ENCODE peak calls at places on chromosomes 13 and 19, in seven cellular contexts. H is ELF-1; I is left ventricle myocardium superior; X is activated CD4-positive, alpha-beta T cell treated with anti-CD3 and anti-CD28 coated beads, Interleukin-2, amount 10 ng/mL, durations not matched to agents 7 days and 5 days; Z is Right ventricle myocardium superior; P is ACHN; F is stimulated activated CD4-positive, alpha-beta T cell treated with anti-CD3 and anti-CD28 coated beads, Interleukin-15, amount 100 ng/mL, for 48 hours. T is an unnamed sample.

GRCh38 chr19:29761575-29762225 is 46.6 kb upstream of the C19orf12 start:
- DNase-seq in H (no peak), I (no peak), X (no peak), Z (no peak), P (peak; percentile 3), F (no peak), T (no peak)

GRCh38 chr13:33341861-33342452 is 56.4 kb upstream of the STARD13 start:
- DNase-seq in H (no peak), I (no peak), X (no peak), Z (no peak), P (no peak), F (no peak), T (no peak)

GRCh38 chr19:20472854-20473253 is 92.7 kb downstream of the ZNF737 start:
- DNase-seq in H (no peak), I (no peak), X (no peak), Z (no peak), P (no peak), F (no peak), T (no peak)

GRCh38 chr19:42634409-42635232 is 39.9 kb upstream of the CEACAM8 start:
- DNase-seq in H (peak; percentile 55), I (no peak), X (peak; percentile 51), Z (no peak), P (peak; percentile 34), F (peak; percentile 45), T (no peak)

GRCh38 chr13:46124531-46124966 is 19.7 kb upstream of the CPB2 start:
- DNase-seq in H (no peak), I (peak; percentile 27), X (peak; percentile 15), Z (peak; percentile 49), P (no peak), F (no peak), T (no peak)

GRCh38 chr19:41217741-41218140 is 1.3 kb upstream of the AXL start:
- DNase-seq in H (no peak), I (no peak), X (no peak), Z (no peak), P (no peak), F (no peak), T (no peak)

GRCh38 chr13:34371108-34371507 is 553.2 kb downstream of the RFC3 start:
- DNase-seq in H (no peak), I (no peak), X (no peak), Z (no peak), P (no peak), F (no peak), T (no peak)

GRCh38 chr19:35756373-35757230 is at the start of gene HSPB6:
- DNase-seq in H (peak; percentile 56), I (peak; percentile 89), X (no peak), Z (peak; percentile 88), P (no peak), F (no peak), T (no peak)

GRCh38 chr13:30319703-30320102 is 12.4 kb upstream of the KATNAL1 start:
- DNase-seq in H (no peak), I (no peak), X (no peak), Z (peak; percentile 51), P (no peak), F (no peak), T (no peak)

GRCh38 chr13:20728579-20729300 is 25.2 kb downstream of the IL17D start:
- DNase-seq in H (no peak), I (no peak), X (no peak), Z (no peak), P (no peak), F (no peak), T (no peak)

GRCh38 chr19:2887391-2887914 is 13.3 kb upstream of the ZNF57 start:
- DNase-seq in H (peak; percentile 55), I (no peak), X (no peak), Z (no peak), P (peak; percentile 52), F (no peak), T (peak; percentile 74)

GRCh38 chr19:54906819-54907218 is 871 bp downstream of the NCR1 start:
- DNase-seq in H (no peak), I (no peak), X (no peak), Z (no peak), P (no peak), F (no peak), T (no peak)

GRCh38 chr19:51325161-51325979 is 13.9 kb downstream of the IGLON5 start:
- DNase-seq in H (no peak), I (no peak), X (no peak), Z (no peak), P (no peak), F (no peak), T (no peak)

GRCh38 chr19:44607917-44608316 is 5.4 kb upstream of the IGSF23 start:
- DNase-seq in H (no peak), I (no peak), X (no peak), Z (no peak), P (no peak), F (no peak), T (no peak)

GRCh38 chr13:32734511-32734910 is 148.3 kb downstream of the PDS5B start:
- DNase-seq in H (no peak), I (no peak), X (no peak), Z (no peak), P (peak; percentile 22), F (no peak), T (no peak)

GRCh38 chr13:47066261-47066660 is 169.4 kb upstream of the HTR2A start:
- DNase-seq in H (no peak), I (no peak), X (no peak), Z (no peak), P (no peak), F (no peak), T (no peak)

GRCh38 chr19:27972291-27973040 is 1240.5 kb downstream of the UQCRFS1 start:
- DNase-seq in H (peak; percentile 9), I (no peak), X (no peak), Z (no peak), P (peak; percentile 84), F (no peak), T (no peak)

GRCh38 chr13:21015284-21015683 is 46.1 kb downstream of the LATS2 start:
- DNase-seq in H (no peak), I (no peak), X (no peak), Z (no peak), P (no peak), F (no peak), T (no peak)

GRCh38 chr19:34963531-34964406 is at the start of gene ZNF792:
- DNase-seq in H (peak; percentile 77), I (peak; percentile 85), X (peak; percentile 44), Z (peak; percentile 83), P (peak; percentile 45), F (peak; percentile 44), T (no peak)